ENCODE peak calls at places on chromosomes 2 and 18, in nine cellular contexts. L is activated CD8-positive, alpha-beta memory T cell treated with anti-CD3 and anti-CD28 coated beads, Interleukin-2, amount 10 ng/mL, durations not matched to agents 7 days and 5 days; I is AG20443; C is chondrocyte; S is mesendoderm; N is Daoy; Y is NCI-H2029 treated with DMSO at 0.1 percent for 48 hours; Q is MCF 10A; R is NCI-H1092 treated with DMSO at 0.1 percent for 48 hours. H is an unnamed sample.

GRCh38 chr2:85728883-85729824 is 24.6 kb upstream of the ATOH8 start:
- DNase-seq in L (peak), I (peak), C (no peak), S (peak), N (peak), Y (peak), Q (peak), R (peak), H (no peak)

GRCh38 chr2:134183679-134184078 is 70.2 kb upstream of the MGAT5 start:
- DNase-seq in L (no peak), I (no peak), C (no peak), S (no peak), N (no peak), Y (no peak), Q (no peak), R (no peak), H (no peak)

GRCh38 chr2:100707016-100707947 is 112.7 kb upstream of the NPAS2 start:
- DNase-seq in L (no peak), I (peak), C (no peak), S (no peak), N (no peak), Y (no peak), Q (peak), R (no peak), H (no peak)

GRCh38 chr18:67104700-67105284 is 411.7 kb downstream of the DSEL start:
- DNase-seq in L (peak), I (peak), C (no peak), S (peak), N (peak), Y (peak), Q (peak), R (peak), H (peak)

GRCh38 chr2:144130551-144130950 is 389.4 kb downstream of the ZEB2 start:
- DNase-seq in L (no peak), I (no peak), C (no peak), S (no peak), N (no peak), Y (no peak), Q (no peak), R (no peak), H (no peak)

GRCh38 chr2:7037340-7038333 is 120.4 kb downstream of the RNF144A start:
- DNase-seq in L (peak), I (peak), C (no peak), S (peak), N (peak), Y (no peak), Q (peak), R (peak), H (no peak)

GRCh38 chr2:219182331-219183150 is 4.5 kb downstream of the RETREG2 start:
- DNase-seq in L (peak), I (no peak), C (no peak), S (no peak), N (no peak), Y (no peak), Q (no peak), R (no peak), H (no peak)

GRCh38 chr2:59282374-59283057 is 1041.4 kb upstream of the FANCL start:
- DNase-seq in L (no peak), I (no peak), C (no peak), S (no peak), N (no peak), Y (no peak), Q (no peak), R (no peak), H (no peak)

GRCh38 chr18:8706981-8707940 is 1.9 kb downstream of the MTCL1 start:
- DNase-seq in L (no peak), I (peak), C (no peak), S (peak), N (peak), Y (no peak), Q (no peak), R (peak), H (no peak)

GRCh38 chr2:61855178-61855523 is 1.3 kb upstream of the FAM161A start:
- DNase-seq in L (no peak), I (no peak), C (no peak), S (peak), N (peak), Y (no peak), Q (peak), R (no peak), H (no peak)

GRCh38 chr2:21118302-21118920 is 5.4 kb upstream of the TDRD15 start:
- DNase-seq in L (no peak), I (peak), C (no peak), S (peak), N (peak), Y (no peak), Q (peak), R (peak), H (no peak)

GRCh38 chr18:5152335-5153020 is 44.6 kb downstream of the AKAIN1 start:
- DNase-seq in L (no peak), I (no peak), C (no peak), S (peak), N (no peak), Y (no peak), Q (no peak), R (no peak), H (no peak)